ENCODE peak calls at places on chromosomes 1 and 21, in nine cellular contexts. D is amygdala; I is head of caudate nucleus; S is upper lobe of right lung; K is BJ; V is effector memory CD8-positive, alpha-beta T cell; U is lower lobe of right lung; C is GM18507; Q is EL. F is an unnamed sample.

GRCh38 chr1:15760520-15761211 is 2.1 kb downstream of the FBLIM1 start:
- DNase-seq in D (no peak), I (no peak), S (no peak), K (peak), V (no peak), U (no peak), C (no peak), Q (peak), F (peak)

GRCh38 chr1:48026275-48026674 is 29.1 kb upstream of the TRABD2B start:
- DNase-seq in D (no peak), I (no peak), S (no peak), K (no peak), V (no peak), U (no peak), C (no peak), Q (no peak), F (no peak)

GRCh38 chr1:198680174-198680871 is 41.5 kb downstream of the PTPRC start:
- DNase-seq in D (no peak), I (no peak), S (no peak), K (no peak), V (no peak), U (no peak), C (no peak), Q (no peak), F (no peak)

GRCh38 chr1:91201699-91202098 is 179.9 kb upstream of the ZNF644 start:
- DNase-seq in D (no peak), I (no peak), S (no peak), K (no peak), V (no peak), U (no peak), C (no peak), Q (no peak), F (no peak)

GRCh38 chr1:30745156-30745833 is 12.3 kb downstream of the LAPTM5 start:
- DNase-seq in D (no peak), I (no peak), S (no peak), K (no peak), V (no peak), U (no peak), C (no peak), Q (no peak), F (no peak)

GRCh38 chr1:20279507-20279906 is 11.2 kb upstream of the VWA5B1 start:
- DNase-seq in D (no peak), I (no peak), S (no peak), K (no peak), V (no peak), U (no peak), C (no peak), Q (peak), F (no peak)

GRCh38 chr1:219702551-219703215 is 89.8 kb upstream of the ZC3H11B start:
- DNase-seq in D (no peak), I (no peak), S (no peak), K (no peak), V (no peak), U (no peak), C (no peak), Q (peak), F (no peak)

GRCh38 chr1:15803380-15803779 is 4.1 kb downstream of the UQCRHL start:
- DNase-seq in D (no peak), I (peak), S (no peak), K (no peak), V (no peak), U (no peak), C (no peak), Q (peak), F (no peak)

GRCh38 chr1:43936470-43937151 is 3.0 kb downstream of the ARTN start:
- DNase-seq in D (peak), I (peak), S (peak), K (no peak), V (no peak), U (peak), C (no peak), Q (peak), F (peak)

GRCh38 chr21:31897311-31897710 is 24.5 kb downstream of the HUNK start:
- DNase-seq in D (no peak), I (no peak), S (no peak), K (peak), V (no peak), U (no peak), C (no peak), Q (no peak), F (no peak)

GRCh38 chr1:109104364-109105151 is 9.4 kb upstream of the ELAPOR1 start:
- DNase-seq in D (no peak), I (no peak), S (no peak), K (no peak), V (no peak), U (no peak), C (no peak), Q (no peak), F (no peak)

F was measured in body of pancreas.